ENCODE peak calls at places on chromosomes 16 and 17, in five cellular contexts. G is Panc1, D is fibroblast of lung, O is iPS DF 6.9, H is stomach. A is an unnamed sample.

GRCh38 chr16:48597563-48598392 is 12.2 kb downstream of the N4BP1 start:
- DNase-seq in O (no peak), H (no peak), G (no peak), D (peak), A (no peak)

GRCh38 chr17:27499451-27500265 is 43.4 kb downstream of the KSR1 start:
- DNase-seq in D (no peak), G (no peak), O (no peak), H (no peak), A (no peak)

GRCh38 chr17:56230660-56231059 is 77.4 kb downstream of the ANKFN1 start:
- DNase-seq in G (no peak), D (peak), O (no peak), H (no peak), A (no peak)

GRCh38 chr17:59002126-59002525 is 104.6 kb downstream of the TRIM37 start:
- DNase-seq in D (no peak), H (no peak), O (no peak), G (no peak), A (no peak)

GRCh38 chr17:57957120-57957850 is 2.1 kb upstream of the CUEDC1 start:
- DNase-seq in H (peak), D (no peak), G (no peak), O (no peak), A (no peak)

GRCh38 chr16:57483725-57484514 is 2.4 kb downstream of the DOK4 start:
- DNase-seq in H (peak), O (no peak), D (no peak), G (no peak), A (no peak)

GRCh38 chr17:77733576-77734296 is 224.8 kb upstream of the TNRC6C start:
- DNase-seq in G (no peak), D (no peak), H (no peak), O (no peak), A (no peak)

GRCh38 chr17:14334261-14334860 is 33.5 kb downstream of the HS3ST3B1 start:
- DNase-seq in G (no peak), D (no peak), O (no peak), H (no peak), A (no peak)

GRCh38 chr17:16477666-16478065 is 14.3 kb downstream of the LRRC75A start:
- DNase-seq in G (no peak), D (no peak), H (no peak), O (no peak), A (no peak)
- H3K27ac ChIP-seq in G (no peak), D (peak), H (peak), O (no peak), A (no peak)

GRCh38 chr17:6079960-6080359 is 9.8 kb downstream of the WSCD1 start:
- DNase-seq in G (no peak), H (no peak), O (no peak), D (no peak), A (no peak)

GRCh38 chr17:6078370-6078950 is 8.3 kb downstream of the WSCD1 start:
- DNase-seq in G (no peak), H (no peak), D (no peak), O (no peak), A (no peak)

GRCh38 chr17:6080711-6081430 is 10.7 kb downstream of the WSCD1 start:
- DNase-seq in D (no peak), O (no peak), H (no peak), G (no peak), A (no peak)

GRCh38 chr17:6077746-6078145 is 7.6 kb downstream of the WSCD1 start:
- DNase-seq in O (no peak), H (no peak), G (no peak), D (no peak), A (no peak)

DNA sequence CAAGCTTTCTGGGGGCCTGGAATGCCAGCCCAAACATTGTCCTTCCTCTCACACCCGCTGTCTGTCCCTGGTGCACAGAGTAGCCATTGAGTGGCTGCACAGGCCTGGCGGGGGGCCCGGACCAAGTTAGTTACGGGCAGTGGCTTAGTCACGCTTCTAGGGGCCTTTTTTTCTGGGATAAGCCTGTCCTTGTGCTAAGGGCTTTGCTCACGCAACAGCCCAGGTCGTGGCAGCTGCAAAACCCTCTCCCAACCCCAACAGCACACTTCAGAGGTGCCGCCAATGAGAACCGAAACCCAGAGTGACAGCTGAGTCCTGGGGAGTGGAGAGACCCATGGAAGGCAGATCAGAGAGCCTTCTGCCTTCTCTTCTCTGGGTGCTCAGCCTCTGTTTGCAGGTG is 9.0 kb downstream of the WSCD1 start:
- DNase-seq in D (peak), G (no peak), H (no peak), O (no peak), A (no peak)
- H3K27ac ChIP-seq in D (no peak), G (no peak), H (no peak), O (no peak), A (no peak)

GRCh38 chr16:10870808-10871156 is 6.2 kb upstream of the CIITA start:
- DNase-seq in O (no peak), G (no peak), H (no peak), D (no peak), A (no peak)
- H3K27ac ChIP-seq in O (no peak), G (no peak), H (peak), D (peak), A (no peak)

GRCh38 chr16:53445534-53445933 is 11.3 kb downstream of the RBL2 start:
- DNase-seq in O (no peak), D (no peak), G (no peak), H (no peak), A (peak)

GRCh38 chr16:53449816-53450517 is 15.7 kb downstream of the RBL2 start:
- DNase-seq in D (no peak), G (no peak), H (no peak), O (no peak), A (no peak)

GRCh38 chr16:53440125-53440524 is 5.9 kb downstream of the RBL2 start:
- DNase-seq in G (no peak), O (no peak), H (no peak), D (no peak), A (no peak)

GRCh38 chr16:53446090-53446489 is 11.8 kb downstream of the RBL2 start:
- DNase-seq in O (no peak), D (no peak), G (no peak), H (no peak), A (no peak)
- H3K27ac ChIP-seq in O (no peak), D (no peak), G (no peak), H (no peak), A (no peak)

GRCh38 chr17:72590382-72590781 is 469.6 kb downstream of the SOX9 start:
- DNase-seq in H (no peak), G (no peak), O (no peak), D (peak), A (peak)

GRCh38 chr17:72588561-72588960 is 467.7 kb downstream of the SOX9 start:
- DNase-seq in O (no peak), G (no peak), D (no peak), H (no peak), A (no peak)

GRCh38 chr17:72587156-72587555 is 466.3 kb downstream of the SOX9 start:
- DNase-seq in O (no peak), D (peak), H (no peak), G (no peak), A (peak)

GRCh38 chr17:72588961-72589360 is 468.1 kb downstream of the SOX9 start:
- DNase-seq in O (no peak), H (peak), D (peak), G (peak), A (peak)

DNA sequence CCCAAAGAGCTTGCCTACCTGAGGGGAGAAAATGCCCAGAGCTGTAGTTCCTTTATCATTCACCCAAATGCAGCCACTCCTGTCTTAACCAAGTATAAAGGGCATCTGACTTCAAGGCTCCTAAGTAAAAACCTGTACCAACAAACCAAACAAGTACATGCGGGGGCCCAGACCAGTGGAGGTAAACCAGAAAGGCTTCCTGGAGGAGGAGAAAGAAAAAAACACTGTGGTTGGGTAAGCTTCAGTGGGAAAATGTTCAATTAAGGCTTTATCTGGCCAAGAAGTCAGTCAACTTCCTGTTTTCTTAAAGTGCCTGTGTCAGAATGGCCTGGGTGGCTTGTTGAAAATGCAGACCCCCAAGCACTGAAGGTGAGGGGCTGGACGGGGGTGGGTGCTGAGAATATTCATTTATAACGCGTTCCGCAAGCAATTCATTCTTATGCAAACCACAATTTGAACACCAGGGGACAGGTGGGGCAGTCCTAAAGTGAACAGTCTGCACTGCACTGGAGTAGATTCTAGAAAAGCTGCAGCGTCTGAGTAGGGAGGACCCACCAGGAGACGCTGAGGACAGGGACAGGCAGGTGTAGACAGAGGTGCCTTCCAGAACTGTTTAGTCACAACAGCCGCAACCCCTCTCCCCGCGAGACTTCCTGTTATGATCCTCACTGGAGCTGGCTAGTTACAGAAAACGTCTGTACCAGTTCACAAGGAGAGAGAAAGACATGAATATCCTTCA is 467.1 kb downstream of the SOX9 start:
- DNase-seq in D (peak), G (no peak), H (no peak), O (no peak), A (peak)
- H3K27ac ChIP-seq in D (peak), G (peak), H (peak), O (no peak), A (peak)

DNA sequence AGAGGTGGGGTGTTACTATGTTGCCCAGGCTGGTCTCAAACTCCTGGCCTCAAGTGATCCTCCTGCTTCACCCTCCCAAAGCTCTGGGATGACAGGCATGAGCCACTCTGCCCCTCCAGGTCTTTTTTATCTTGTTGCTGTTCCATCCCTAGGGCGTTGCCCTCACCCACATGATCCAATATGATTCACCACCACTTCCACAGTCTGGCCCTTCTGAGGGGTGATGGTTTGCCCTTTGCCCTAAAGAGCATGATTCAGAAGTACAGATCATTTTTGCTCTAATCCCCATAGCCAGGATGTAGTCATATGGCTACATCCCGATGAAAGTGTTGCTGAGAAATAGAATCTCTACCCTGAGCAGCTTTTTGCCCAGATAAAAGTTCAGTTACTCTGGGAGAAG is 18.8 kb downstream of the STX4 start:
- DNase-seq in O (no peak), D (peak), G (peak), H (no peak), A (peak)
- H3K27ac ChIP-seq in O (no peak), D (peak), G (no peak), H (no peak), A (no peak)

GRCh38 chr17:81942167-81942553 is 4.9 kb downstream of the MYADML2 start:
- DNase-seq in D (no peak), G (no peak), H (no peak), O (no peak), A (no peak)
- H3K27ac ChIP-seq in D (no peak), G (no peak), H (no peak), O (no peak), A (no peak)